ENCODE peak calls at places on chromosomes 13 and 19, in seven cellular contexts. U is caudate nucleus; D is AG04450; R is glutamatergic neuron; S is stimulated activated CD8-positive, alpha-beta memory T cell treated with anti-CD3 and anti-CD28 coated beads, Interleukin-15, amount 100 ng/mL, for 4 hours; L is iPS DF 19.7; P is HS-5. J is an unnamed sample.
A peak's percentile ranks its signal among the peaks of the same experiment; 100 is the strongest.

GRCh38 chr13:24267283-24267682 is 42.1 kb upstream of the C1QTNF9 start:
- DNase-seq in U (no peak), P (no peak), D (no peak), R (no peak), L (no peak), S (no peak), J (no peak)

GRCh38 chr19:35995655-35995993 is 636 bp downstream of the SDHAF1 start:
- DNase-seq in L (no peak), R (peak; percentile 50), D (no peak), U (no peak), P (no peak), S (no peak), J (no peak)

GRCh38 chr19:44740351-44740824 is 8.1 kb upstream of the BCL3 start:
- DNase-seq in R (no peak), L (no peak), D (no peak), U (no peak), P (no peak), S (no peak), J (no peak)

GRCh38 chr13:67147257-67148218 is 82.6 kb downstream of the PCDH9 start:
- DNase-seq in R (peak; percentile 28), P (peak; percentile 18), D (peak; percentile 24), U (no peak), S (no peak), L (no peak), J (peak; percentile 3)

GRCh38 chr19:31537136-31537535 is 187.9 kb upstream of the TSHZ3 start:
- DNase-seq in S (no peak), R (no peak), U (no peak), P (no peak), L (no peak), D (no peak), J (no peak)

GRCh38 chr19:10766681-10767201 is 48.9 kb downstream of the DNM2 start:
- DNase-seq in U (no peak), P (no peak), S (no peak), R (no peak), D (no peak), L (no peak), J (no peak)

GRCh38 chr19:872266-872951 is 12.9 kb downstream of the CFD start:
- DNase-seq in R (peak; percentile 73), P (no peak), D (no peak), U (no peak), L (no peak), S (peak; percentile 63), J (peak; percentile 76)

GRCh38 chr19:35150445-35150844 is 4.1 kb upstream of the FXYD5 start:
- DNase-seq in P (no peak), D (no peak), S (no peak), L (no peak), U (no peak), R (no peak), J (no peak)

GRCh38 chr19:23002690-23003422 is at the start of gene ZNF728:
- DNase-seq in P (no peak), U (peak; percentile 27), L (no peak), R (no peak), D (no peak), S (no peak), J (peak; percentile 46)

GRCh38 chr13:113360446-113360845 is 3.5 kb downstream of the GRTP1 start:
- DNase-seq in D (no peak), P (no peak), L (no peak), R (no peak), U (no peak), S (no peak), J (no peak)

GRCh38 chr13:40916207-40916998 is 102.7 kb downstream of the ELF1 start:
- DNase-seq in S (no peak), L (no peak), U (no peak), P (no peak), D (no peak), R (no peak), J (no peak)

GRCh38 chr13:23750383-23751121 is 138.6 kb downstream of the MIPEP start:
- DNase-seq in U (no peak), S (no peak), L (no peak), D (no peak), P (no peak), R (no peak), J (no peak)

GRCh38 chr19:3383121-3383722 is 16.8 kb downstream of the NFIC start:
- DNase-seq in S (no peak), D (no peak), R (no peak), L (no peak), P (no peak), U (no peak), J (no peak)